ENCODE peak calls at places on chromosome 11, in four cellular contexts. O is GM12878, H is K562, S is HL-60. P is an unnamed sample.

GRCh38 chr11:70378506-70379134 is 19.7 kb upstream of the CTTN start:
- DNase-seq in O (no peak), H (no peak), S (no peak), P (no peak)

GRCh38 chr11:83124631-83125424 is 32.1 kb upstream of the PCF11 start:
- DNase-seq in O (no peak), H (no peak), S (no peak), P (no peak)

GRCh38 chr11:20362481-20362880 is 1.0 kb upstream of the HTATIP2 start:
- DNase-seq in O (no peak), H (no peak), S (no peak), P (no peak)

GRCh38 chr11:111671383-111671782 is 69.1 kb downstream of the SIK2 start:
- DNase-seq in O (no peak), H (no peak), S (no peak), P (no peak)

GRCh38 chr11:104254347-104254746 is 90.4 kb upstream of the PDGFD start:
- DNase-seq in O (no peak), H (peak), S (no peak), P (peak)

GRCh38 chr11:100706179-100706578 is 19.1 kb downstream of the ARHGAP42 start:
- DNase-seq in O (no peak), H (no peak), S (no peak), P (no peak)

GRCh38 chr11:83292709-83293435 is 6.7 kb upstream of the CCDC90B start:
- DNase-seq in O (no peak), H (peak), S (no peak), P (peak)

GRCh38 chr11:10414659-10415058 is 40.4 kb upstream of the AMPD3 start:
- DNase-seq in O (no peak), H (peak), S (no peak), P (no peak)

GRCh38 chr11:57116654-57117053 is 65.1 kb upstream of the LRRC55 start:
- DNase-seq in O (no peak), H (peak), S (no peak), P (no peak)

GRCh38 chr11:69135420-69136363 is 20.0 kb upstream of the SMIM38 start:
- DNase-seq in O (no peak), H (no peak), S (no peak), P (no peak)

GRCh38 chr11:11568651-11569229 is 53.1 kb downstream of the GALNT18 start:
- DNase-seq in O (peak), H (no peak), S (no peak), P (no peak)

GRCh38 chr11:73139476-73140198 is 2.5 kb downstream of the FCHSD2 start:
- DNase-seq in O (no peak), H (no peak), S (no peak), P (no peak)

GRCh38 chr11:856397-856796 is 13.7 kb downstream of the TSPAN4 start:
- DNase-seq in O (no peak), H (no peak), S (no peak), P (no peak)

GRCh38 chr11:5689551-5689983 is at the start of gene TRIM22:
- DNase-seq in O (peak), H (no peak), S (peak), P (peak)

GRCh38 chr11:58628446-58628845 is 6.0 kb downstream of the CNTF start:
- DNase-seq in O (no peak), H (no peak), S (no peak), P (no peak)

GRCh38 chr11:73645570-73645969 is 811 bp upstream of the PLEKHB1 start:
- DNase-seq in O (no peak), H (no peak), S (no peak), P (no peak)

GRCh38 chr11:118742304-118742703 is 48.7 kb downstream of the DDX6 start:
- DNase-seq in O (no peak), H (peak), S (no peak), P (no peak)

GRCh38 chr11:57278721-57279095 is 41.7 kb upstream of the APLNR start:
- DNase-seq in O (no peak), H (no peak), S (no peak), P (no peak)

GRCh38 chr11:65378208-65378927 is 4.1 kb downstream of the SLC25A45 start:
- DNase-seq in O (no peak), H (no peak), S (no peak), P (no peak)

GRCh38 chr11:9838229-9838628 is 174.4 kb downstream of the SWAP70 start:
- DNase-seq in O (no peak), H (no peak), S (no peak), P (no peak)

GRCh38 chr11:121544956-121545355 is 92.2 kb upstream of the SORL1-AS1 start:
- DNase-seq in O (no peak), H (no peak), S (no peak), P (no peak)

GRCh38 chr11:67371549-67372231 is 1.7 kb downstream of the CLCF1 start:
- DNase-seq in O (no peak), H (peak), S (no peak), P (no peak)

GRCh38 chr11:76808996-76809395 is 25.8 kb downstream of the TSKU start:
- DNase-seq in O (no peak), H (no peak), S (no peak), P (no peak)

GRCh38 chr11:76807206-76807875 is 24.2 kb downstream of the TSKU start:
- DNase-seq in O (no peak), H (peak), S (peak), P (peak)

GRCh38 chr11:76806131-76806530 is 23.0 kb downstream of the TSKU start:
- DNase-seq in O (no peak), H (no peak), S (no peak), P (no peak)

GRCh38 chr11:76806608-76807205 is 23.6 kb downstream of the TSKU start:
- DNase-seq in O (no peak), H (no peak), S (no peak), P (no peak)

GRCh38 chr11:76808158-76808557 is 25.0 kb downstream of the TSKU start:
- DNase-seq in O (no peak), H (no peak), S (no peak), P (no peak)
- TF ChIP-seq SPI1 in O (no peak), H (no peak), S (no peak), P (no peak)

GRCh38 chr11:12768731-12769673 is 94.8 kb downstream of the TEAD1 start:
- DNase-seq in O (no peak), H (peak), S (no peak), P (no peak)
- TF ChIP-seq SPI1 in O (no peak), H (no peak), S (no peak), P (no peak)

DNA sequence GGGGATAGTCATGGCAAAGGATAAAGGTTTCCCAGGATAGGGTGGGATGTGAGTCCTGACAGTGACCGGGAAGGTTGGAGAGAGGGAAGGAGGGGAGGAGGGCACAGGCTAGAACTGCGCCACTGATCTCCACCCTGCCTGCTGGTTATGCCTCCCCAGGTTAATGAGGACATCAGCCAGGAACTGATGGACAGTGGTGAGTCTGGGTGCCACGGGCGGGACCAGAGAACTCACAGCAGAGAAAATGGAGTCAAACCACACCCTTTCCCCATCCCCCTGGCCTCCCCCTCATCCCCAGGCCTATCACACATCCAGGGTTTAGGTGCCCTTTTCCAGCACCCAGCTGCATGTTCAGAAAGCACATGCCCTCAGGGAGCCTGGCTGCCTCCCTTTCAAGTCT is 10.2 kb downstream of the ANKK1 start:
- DNase-seq in O (no peak), H (no peak), S (no peak), P (no peak)
- TF ChIP-seq SPI1 in O (no peak), H (no peak), S (no peak), P (no peak)

GRCh38 chr11:46759196-46759595 is 40.2 kb downstream of the F2 start:
- DNase-seq in O (no peak), H (no peak), S (no peak), P (no peak)
- TF ChIP-seq SPI1 in O (no peak), H (no peak), S (no peak), P (no peak)

GRCh38 chr11:61011239-61011870 is 39.9 kb downstream of the CD6 start:
- DNase-seq in O (no peak), H (no peak), S (no peak), P (no peak)

GRCh38 chr11:61009392-61010275 is 38.2 kb downstream of the CD6 start:
- DNase-seq in O (no peak), H (no peak), S (no peak), P (no peak)

GRCh38 chr11:61008971-61009370 is 37.5 kb downstream of the CD6 start:
- DNase-seq in O (no peak), H (no peak), S (no peak), P (no peak)

GRCh38 chr11:61011950-61012830 is 40.7 kb downstream of the CD6 start:
- DNase-seq in O (no peak), H (no peak), S (peak), P (no peak)

GRCh38 chr11:61010466-61011238 is 39.2 kb downstream of the CD6 start:
- DNase-seq in O (no peak), H (no peak), S (no peak), P (no peak)
- TF ChIP-seq SPI1 in O (no peak), H (no peak), S (no peak), P (no peak)

GRCh38 chr11:7690648-7691047 is 15.6 kb downstream of the OVCH2 start:
- DNase-seq in O (no peak), H (no peak), S (no peak), P (no peak)
- TF ChIP-seq SPI1 in O (no peak), H (no peak), S (no peak), P (no peak)

DNA sequence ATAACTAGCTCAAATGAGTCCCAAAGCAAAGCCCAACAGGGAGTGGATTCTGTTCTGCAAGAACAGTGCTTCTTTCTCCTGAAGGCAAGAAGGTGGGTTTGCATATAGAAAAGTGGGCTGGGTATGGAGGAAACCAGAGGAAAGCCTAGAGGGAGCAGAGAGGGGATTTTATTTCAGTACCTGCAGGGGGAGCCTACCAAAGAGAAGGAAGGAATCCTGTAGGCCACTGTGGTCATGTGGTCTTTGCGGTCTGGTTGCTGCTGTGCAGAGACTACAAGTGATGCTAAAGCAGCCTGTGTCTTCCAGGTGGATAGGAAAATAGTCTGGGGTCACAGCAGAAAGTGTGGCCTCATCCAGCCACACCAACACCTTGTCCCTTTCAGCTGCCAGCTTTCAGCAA is 33.2 kb upstream of the ZBTB16 start:
- DNase-seq in O (no peak), H (peak), S (peak), P (no peak)
- TF ChIP-seq SPI1 in O (no peak), H (no peak), S (no peak), P (no peak)

GRCh38 chr11:74952752-74953151 is 3.7 kb downstream of the SPCS2 start:
- DNase-seq in O (no peak), H (no peak), S (no peak), P (no peak)

GRCh38 chr11:74948898-74949747 is at the start of the genes SPCS2 and XRRA1:
- DNase-seq in O (peak), H (peak), S (peak), P (peak)

GRCh38 chr11:74950374-74950969 is 1.4 kb downstream of the SPCS2 start:
- DNase-seq in O (peak), H (no peak), S (no peak), P (no peak)

GRCh38 chr11:74949748-74950127 is 672 bp downstream of the SPCS2 start:
- DNase-seq in O (no peak), H (no peak), S (peak), P (no peak)

DNA sequence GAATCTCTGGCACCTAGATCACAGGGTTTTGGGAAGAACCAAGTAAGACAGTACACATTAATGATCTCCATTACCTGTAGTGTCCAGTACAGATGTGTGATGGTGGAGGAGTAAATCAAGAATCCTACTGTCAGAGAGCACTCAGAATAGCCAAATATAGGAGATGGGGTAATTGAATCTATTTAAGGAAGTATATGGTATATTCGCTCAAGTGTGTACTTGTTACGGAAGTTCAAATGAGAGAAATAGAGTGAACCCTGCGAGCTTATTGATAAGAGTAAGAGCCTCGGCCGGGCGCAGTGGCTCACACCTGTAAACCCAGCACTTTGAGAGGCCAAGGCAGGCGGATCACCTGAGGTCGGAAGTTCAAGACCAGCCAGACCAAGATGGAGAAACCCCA is 2.2 kb downstream of the SPCS2 start:
- DNase-seq in O (no peak), H (no peak), S (no peak), P (no peak)
- TF ChIP-seq SPI1 in O (no peak), H (no peak), S (no peak), P (no peak)